ENCODE peak calls at places on chromosomes 5 and 9, in five cellular contexts. One of them, this sample, is unnamed.

GRCh38 chr5:126339215-126339805 is 83.9 kb upstream of the GRAMD2B start:
- DNase-seq in memory B cell: peak; percentile 58
- DNase-seq in endothelial cell: peak; percentile 36
- DNase-seq in activated naive CD4-positive, alpha-beta T cell: no peak
- DNase-seq in naive thymus-derived CD8-positive, alpha-beta T cell: peak; percentile 64
- DNase-seq in this sample: no peak

GRCh38 chr9:77523891-77524290 is 124.2 kb downstream of the GNA14 start:
- DNase-seq in activated naive CD4-positive, alpha-beta T cell: no peak
- DNase-seq in memory B cell: no peak
- DNase-seq in endothelial cell: no peak
- DNase-seq in naive thymus-derived CD8-positive, alpha-beta T cell: no peak
- DNase-seq in this sample: no peak

GRCh38 chr5:180468732-180469585 is 25.2 kb upstream of the CNOT6 start:
- DNase-seq in activated naive CD4-positive, alpha-beta T cell: no peak
- DNase-seq in memory B cell: no peak
- DNase-seq in naive thymus-derived CD8-positive, alpha-beta T cell: no peak
- DNase-seq in endothelial cell: no peak
- DNase-seq in this sample: no peak

GRCh38 chr5:68110894-68111293 is 104.7 kb upstream of the PIK3R1 start:
- DNase-seq in endothelial cell: no peak
- DNase-seq in activated naive CD4-positive, alpha-beta T cell: no peak
- DNase-seq in naive thymus-derived CD8-positive, alpha-beta T cell: no peak
- DNase-seq in memory B cell: no peak
- DNase-seq in this sample: no peak

GRCh38 chr5:52783226-52783959 is 4.3 kb upstream of the ITGA1 start:
- DNase-seq in memory B cell: no peak
- DNase-seq in naive thymus-derived CD8-positive, alpha-beta T cell: no peak
- DNase-seq in endothelial cell: no peak
- DNase-seq in activated naive CD4-positive, alpha-beta T cell: no peak
- DNase-seq in this sample: no peak

GRCh38 chr5:175872287-175873089 is 1.1 kb downstream of the CPLX2 start:
- DNase-seq in memory B cell: no peak
- DNase-seq in naive thymus-derived CD8-positive, alpha-beta T cell: no peak
- DNase-seq in activated naive CD4-positive, alpha-beta T cell: no peak
- DNase-seq in endothelial cell: peak; percentile 13
- DNase-seq in this sample: no peak

GRCh38 chr5:15746833-15747232 is 246.9 kb downstream of the FBXL7 start:
- DNase-seq in memory B cell: no peak
- DNase-seq in endothelial cell: no peak
- DNase-seq in naive thymus-derived CD8-positive, alpha-beta T cell: no peak
- DNase-seq in activated naive CD4-positive, alpha-beta T cell: no peak
- DNase-seq in this sample: no peak

GRCh38 chr5:158725223-158725825 is 374.4 kb downstream of the EBF1 start:
- DNase-seq in naive thymus-derived CD8-positive, alpha-beta T cell: no peak
- DNase-seq in endothelial cell: no peak
- DNase-seq in memory B cell: no peak
- DNase-seq in activated naive CD4-positive, alpha-beta T cell: no peak
- DNase-seq in this sample: no peak

GRCh38 chr9:74293479-74293878 is 203.7 kb upstream of the RORB start:
- DNase-seq in naive thymus-derived CD8-positive, alpha-beta T cell: no peak
- DNase-seq in memory B cell: no peak
- DNase-seq in endothelial cell: no peak
- DNase-seq in activated naive CD4-positive, alpha-beta T cell: no peak
- DNase-seq in this sample: no peak

GRCh38 chr9:37486256-37486615 is 488 bp downstream of the POLR1E start:
- DNase-seq in activated naive CD4-positive, alpha-beta T cell: no peak
- DNase-seq in endothelial cell: no peak
- DNase-seq in naive thymus-derived CD8-positive, alpha-beta T cell: no peak
- DNase-seq in memory B cell: no peak
- DNase-seq in this sample: no peak

GRCh38 chr9:98772364-98773155 is 23.8 kb downstream of the ANKS6 start:
- DNase-seq in endothelial cell: no peak
- DNase-seq in activated naive CD4-positive, alpha-beta T cell: no peak
- DNase-seq in memory B cell: no peak
- DNase-seq in naive thymus-derived CD8-positive, alpha-beta T cell: no peak
- DNase-seq in this sample: no peak

GRCh38 chr9:15373201-15373530 is 49.5 kb upstream of the SNAPC3 start:
- DNase-seq in activated naive CD4-positive, alpha-beta T cell: no peak
- DNase-seq in memory B cell: no peak
- DNase-seq in endothelial cell: no peak
- DNase-seq in naive thymus-derived CD8-positive, alpha-beta T cell: no peak
- DNase-seq in this sample: no peak

GRCh38 chr5:150114773-150115408 is 28.5 kb upstream of the CSF1R start:
- DNase-seq in endothelial cell: no peak
- DNase-seq in memory B cell: no peak
- DNase-seq in activated naive CD4-positive, alpha-beta T cell: no peak
- DNase-seq in naive thymus-derived CD8-positive, alpha-beta T cell: no peak
- DNase-seq in this sample: no peak

GRCh38 chr5:1508679-1509290 is 15.0 kb downstream of the LPCAT1 start:
- DNase-seq in naive thymus-derived CD8-positive, alpha-beta T cell: no peak
- DNase-seq in endothelial cell: no peak
- DNase-seq in activated naive CD4-positive, alpha-beta T cell: no peak
- DNase-seq in memory B cell: no peak
- DNase-seq in this sample: no peak

GRCh38 chr9:69429281-69429680 is 104.3 kb downstream of the ENTREP1 start:
- DNase-seq in endothelial cell: no peak
- DNase-seq in memory B cell: no peak
- DNase-seq in naive thymus-derived CD8-positive, alpha-beta T cell: no peak
- DNase-seq in activated naive CD4-positive, alpha-beta T cell: no peak
- DNase-seq in this sample: no peak

GRCh38 chr9:17063535-17064135 is 71.2 kb upstream of the CNTLN start:
- DNase-seq in endothelial cell: peak; percentile 26
- DNase-seq in activated naive CD4-positive, alpha-beta T cell: no peak
- DNase-seq in naive thymus-derived CD8-positive, alpha-beta T cell: no peak
- DNase-seq in memory B cell: no peak
- DNase-seq in this sample: no peak

GRCh38 chr9:120510816-120511215 is 69.2 kb downstream of the CDK5RAP2 start:
- DNase-seq in activated naive CD4-positive, alpha-beta T cell: no peak
- DNase-seq in endothelial cell: no peak
- DNase-seq in naive thymus-derived CD8-positive, alpha-beta T cell: no peak
- DNase-seq in memory B cell: no peak
- DNase-seq in this sample: no peak

GRCh38 chr5:174547814-174548213 is 176.6 kb upstream of the MSX2 start:
- DNase-seq in endothelial cell: no peak
- DNase-seq in activated naive CD4-positive, alpha-beta T cell: no peak
- DNase-seq in memory B cell: no peak
- DNase-seq in naive thymus-derived CD8-positive, alpha-beta T cell: no peak
- DNase-seq in this sample: no peak

GRCh38 chr9:73869261-73869660 is 627.9 kb upstream of the RORB start:
- DNase-seq in memory B cell: no peak
- DNase-seq in naive thymus-derived CD8-positive, alpha-beta T cell: peak; percentile 1
- DNase-seq in endothelial cell: no peak
- DNase-seq in activated naive CD4-positive, alpha-beta T cell: no peak
- DNase-seq in this sample: no peak

This sample was measured in activated gamma-delta T cell.